ENCODE peak calls at places on chromosomes 2 and 18, in ten cellular contexts. N is substantia nigra, W is mammary epithelial cell, C is right atrium auricular region, S is IMR-90, M is MM.1S, B is kidney, P is OCI-LY7, Y is right lobe of liver, T is keratinocyte. X is an unnamed sample.

GRCh38 chr2:161400076-161400475 is 16.0 kb upstream of the TBR1 start:
- DNase-seq in N (no peak), W (peak; percentile 40), C (no peak), S (peak; percentile 44), M (no peak), B (no peak), P (no peak), Y (no peak), T (no peak), X (no peak)

GRCh38 chr2:15874311-15874710 is 66.0 kb upstream of the MYCN start:
- DNase-seq in N (no peak), W (peak; percentile 17), C (no peak), S (no peak), M (no peak), B (no peak), P (no peak), Y (no peak), T (no peak), X (peak; percentile 44)

GRCh38 chr18:79439201-79440023 is 43.7 kb downstream of the NFATC1 start:
- DNase-seq in N (no peak), W (no peak), C (no peak), S (peak; percentile 6), M (no peak), B (no peak), P (no peak), Y (no peak), T (no peak), X (no peak)

GRCh38 chr2:229206548-229206947 is 64.5 kb downstream of the PID1 start:
- DNase-seq in N (no peak), W (no peak), C (no peak), S (no peak), M (no peak), B (no peak), P (no peak), Y (peak; percentile 50), T (no peak), X (no peak)

GRCh38 chr18:77133920-77134496 is 1.4 kb upstream of the MBP start:
- DNase-seq in N (no peak), W (no peak), C (no peak), S (no peak), M (no peak), B (no peak), P (no peak), Y (no peak), T (no peak), X (no peak)

GRCh38 chr18:25169701-25170100 is 182.3 kb downstream of the ZNF521 start:
- DNase-seq in N (no peak), W (no peak), C (no peak), S (peak; percentile 53), M (no peak), B (no peak), P (no peak), Y (no peak), T (no peak), X (no peak)

GRCh38 chr2:118641711-118642110 is 205.7 kb downstream of the EN1 start:
- DNase-seq in N (no peak), W (peak; percentile 7), C (no peak), S (no peak), M (no peak), B (no peak), P (no peak), Y (no peak), T (no peak), X (no peak)

GRCh38 chr2:74369976-74370375 is 10.1 kb downstream of the DCTN1 start:
- DNase-seq in N (no peak), W (no peak), C (no peak), S (no peak), M (no peak), B (no peak), P (no peak), Y (no peak), T (no peak), X (no peak)

GRCh38 chr2:16425462-16426336 is 239.9 kb downstream of the CYRIA start:
- DNase-seq in N (no peak), W (peak; percentile 0), C (no peak), S (no peak), M (no peak), B (no peak), P (no peak), Y (peak; percentile 74), T (no peak), X (no peak)

GRCh38 chr2:8413589-8414135 is 268.2 kb upstream of the ID2 start:
- DNase-seq in N (no peak), W (no peak), C (no peak), S (peak; percentile 17), M (no peak), B (no peak), P (no peak), Y (peak; percentile 72), T (no peak), X (no peak)

GRCh38 chr2:160207804-160208661 is 8.0 kb upstream of the ITGB6 start:
- DNase-seq in N (no peak), W (peak; percentile 98), C (peak; percentile 78), S (peak; percentile 83), M (no peak), B (peak; percentile 94), P (no peak), Y (peak; percentile 75), T (peak; percentile 75), X (no peak)

GRCh38 chr2:114122861-114123391 is 233.0 kb downstream of the ACTR3 start:
- DNase-seq in N (no peak), W (no peak), C (no peak), S (no peak), M (no peak), B (no peak), P (no peak), Y (no peak), T (no peak), X (no peak)

GRCh38 chr2:118278046-118278445 is 189.8 kb downstream of the INSIG2 start:
- DNase-seq in N (no peak), W (no peak), C (no peak), S (no peak), M (no peak), B (no peak), P (no peak), Y (no peak), T (no peak), X (no peak)

GRCh38 chr2:33108483-33109443 is 162.0 kb downstream of the LTBP1 start:
- DNase-seq in N (no peak), W (peak; percentile 74), C (no peak), S (peak; percentile 90), M (no peak), B (no peak), P (no peak), Y (no peak), T (no peak), X (no peak)

DNA sequence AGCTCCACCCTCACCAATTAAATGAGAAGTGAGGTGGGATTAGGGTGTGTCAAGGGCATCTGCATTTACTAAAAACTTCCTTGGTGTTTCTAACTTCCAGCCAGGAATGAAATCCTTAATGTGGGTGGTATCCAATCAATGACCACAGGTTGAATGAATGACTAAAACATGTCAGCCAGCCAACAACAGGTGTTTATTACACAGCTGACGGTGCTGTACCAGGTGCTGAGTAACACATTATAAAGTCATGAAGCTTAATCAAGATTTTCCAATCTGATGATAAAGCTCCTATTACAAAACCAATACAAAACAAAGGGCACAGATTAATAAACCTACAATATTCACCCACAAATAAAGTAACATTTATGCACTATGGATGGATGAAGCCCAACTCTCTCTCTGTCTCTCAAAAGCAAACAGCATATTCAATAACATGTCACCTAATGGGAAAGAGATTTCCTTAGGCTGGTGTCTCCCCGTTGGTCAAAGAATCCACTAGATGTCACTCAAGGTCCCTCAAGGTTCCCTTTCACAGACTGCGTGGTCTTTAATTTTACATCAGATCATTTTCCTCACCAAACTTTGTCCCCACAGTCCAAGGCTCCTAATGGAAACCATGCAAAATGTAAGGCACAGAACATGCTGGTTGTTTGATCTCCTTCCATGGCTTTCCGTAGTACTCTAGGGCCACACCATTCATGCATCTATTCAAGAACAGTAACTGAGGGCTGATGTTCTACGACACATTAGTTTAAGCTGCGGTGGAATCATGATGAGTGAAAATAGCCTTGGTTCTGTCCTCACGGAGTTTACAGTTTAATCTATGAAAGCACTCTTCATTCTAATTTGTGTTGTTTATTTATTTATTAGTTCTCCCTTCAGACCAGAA is 6.4 kb upstream of the PTPN4 start:
- DNase-seq in N (no peak), W (peak; percentile 32), C (no peak), S (peak; percentile 56), M (peak; percentile 56), B (no peak), P (peak; percentile 65), Y (no peak), T (no peak), X (no peak)
- H3K27ac ChIP-seq in N (no peak overlapping the region), W (no peak overlapping the region), C (no peak overlapping the region), S (no peak overlapping the region), M (no peak overlapping the region), B (no peak overlapping the region), P (no peak overlapping the region), Y (no peak overlapping the region), T (no peak overlapping the region), X (no peak overlapping the region)

GRCh38 chr18:63143246-63143847 is 176.2 kb downstream of the BCL2 start:
- DNase-seq in N (no peak), W (no peak), C (no peak), S (no peak), M (no peak), B (no peak), P (no peak), Y (no peak), T (no peak), X (no peak)
- H3K27ac ChIP-seq in N (no peak overlapping the region), W (no peak overlapping the region), C (no peak overlapping the region), S (no peak overlapping the region), M (peak overlapping the region; percentile 76), B (no peak overlapping the region), P (no peak overlapping the region), Y (no peak overlapping the region), T (no peak overlapping the region), X (no peak overlapping the region)

DNA sequence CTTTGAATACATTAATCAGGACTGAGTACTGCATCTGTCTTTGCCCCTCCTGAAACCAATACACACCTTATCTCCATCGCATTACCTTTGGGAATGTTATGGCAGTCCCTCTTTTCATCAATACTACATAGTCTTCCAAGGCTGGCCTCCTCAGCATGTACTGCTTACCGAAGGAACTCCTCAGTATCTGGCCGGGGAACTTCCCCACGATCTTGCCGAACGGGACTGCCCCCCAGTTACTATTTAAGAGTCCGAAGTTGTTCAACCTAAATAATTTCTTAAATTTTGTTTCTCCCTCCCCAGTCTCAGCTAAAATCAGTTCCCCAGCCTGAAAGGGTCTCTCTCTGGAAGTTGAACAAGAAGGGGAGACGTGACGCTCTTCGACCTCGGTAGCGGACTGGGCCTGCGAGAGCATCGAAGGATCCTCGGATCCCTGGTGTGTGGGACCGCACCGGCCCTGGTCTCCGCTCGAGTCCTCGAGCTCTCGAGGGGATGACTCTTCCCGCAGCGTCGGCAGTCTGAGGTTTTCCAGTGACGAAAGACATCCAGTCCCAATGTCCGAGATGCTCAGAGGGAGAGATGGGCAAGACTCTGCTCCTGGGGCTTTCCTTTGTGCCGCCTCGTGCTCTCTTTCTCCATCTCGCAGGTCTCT is 489 bp downstream of the TRMT61B start:
- DNase-seq in N (no peak), W (no peak), C (no peak), S (no peak), M (peak; percentile 21), B (peak; percentile 77), P (no peak), Y (no peak), T (peak; percentile 0), X (no peak)
- H3K27ac ChIP-seq in N (peak overlapping the region; percentile 74), W (peak overlapping the region; percentile 85), C (peak overlapping the region; percentile 79), S (peak overlapping the region; percentile 59), M (peak overlapping the region; percentile 44), B (peak overlapping the region; percentile 94), P (peak overlapping the region; percentile 11), Y (peak overlapping the region; percentile 35), T (peak overlapping the region; percentile 91), X (peak overlapping the region; percentile 50)

DNA sequence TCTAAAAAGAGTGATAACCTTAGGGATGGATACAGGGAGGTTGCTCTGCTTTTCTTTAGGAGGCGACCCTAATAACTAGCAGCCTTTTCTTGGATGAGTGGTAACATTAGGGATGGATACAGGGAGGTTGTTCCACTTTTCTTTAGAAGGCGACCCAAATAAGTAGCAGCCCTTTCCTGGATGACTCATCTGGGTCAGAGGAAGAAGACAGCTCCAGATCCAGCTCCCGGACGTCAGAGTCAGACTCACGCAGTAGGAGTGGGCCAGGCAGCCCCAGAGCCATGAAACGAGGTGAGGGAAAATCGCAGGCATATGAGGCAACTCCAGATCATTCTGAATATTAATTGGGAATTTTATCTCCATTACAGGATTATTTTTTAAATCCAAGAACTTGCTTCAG is 31.0 kb upstream of the C1GALT1C1L start:
- DNase-seq in N (no peak), W (no peak), C (peak; percentile 81), S (peak; percentile 87), M (no peak), B (no peak), P (no peak), Y (no peak), T (no peak), X (no peak)
- H3K27ac ChIP-seq in N (no peak overlapping the region), W (no peak overlapping the region), C (peak overlapping the region; percentile 62), S (no peak overlapping the region), M (no peak overlapping the region), B (no peak overlapping the region), P (no peak overlapping the region), Y (no peak overlapping the region), T (no peak overlapping the region), X (no peak overlapping the region)